ENCODE peak calls at places on chromosomes 12 and 14, in eight cellular contexts. T, Y, O, W, R, J, D and N are unnamed samples.

GRCh38 chr12:32149489-32149888 is 42.8 kb downstream of the BICD1 start:
- DNase-seq in J (no peak), T (no peak), O (no peak), D (no peak), R (no peak), Y (no peak), W (no peak), N (no peak)

GRCh38 chr14:101109981-101110728 is 206.6 kb upstream of the RTL1 start:
- DNase-seq in O (no peak), D (no peak), Y (no peak), J (no peak), W (no peak), T (no peak), R (no peak), N (peak; percentile 57)

GRCh38 chr14:78933948-78934524 is 763.9 kb downstream of the NRXN3 start:
- DNase-seq in T (no peak), R (no peak), W (no peak), J (no peak), D (no peak), Y (no peak), O (no peak), N (no peak)

GRCh38 chr14:96592591-96593388 is 90.6 kb downstream of the PAPOLA start:
- DNase-seq in O (peak; percentile 14), D (peak; percentile 69), J (peak; percentile 62), W (no peak), Y (peak; percentile 48), T (peak; percentile 39), R (peak; percentile 66), N (peak; percentile 84)

GRCh38 chr12:75479963-75480461 is 543 bp upstream of the GLIPR1 start:
- DNase-seq in T (no peak), Y (no peak), J (no peak), W (no peak), D (no peak), R (no peak), O (peak; percentile 54), N (no peak)

GRCh38 chr14:85534914-85535313 is 5.0 kb downstream of the FLRT2 start:
- DNase-seq in T (no peak), J (no peak), W (no peak), D (no peak), O (no peak), R (no peak), Y (no peak), N (no peak)

GRCh38 chr14:21096889-21097615 is 1.4 kb downstream of the ZNF219 start:
- DNase-seq in W (no peak), R (no peak), D (no peak), Y (no peak), J (no peak), T (no peak), O (no peak), N (no peak)

GRCh38 chr12:119994892-119995658 is 6.0 kb downstream of the BICDL1 start:
- DNase-seq in W (no peak), T (no peak), D (no peak), R (no peak), J (no peak), Y (no peak), O (no peak), N (no peak)

GRCh38 chr14:102317564-102318248 is 1.8 kb upstream of the ZNF839 start:
- DNase-seq in J (peak; percentile 77), O (peak; percentile 72), D (peak; percentile 14), W (no peak), T (no peak), R (no peak), Y (no peak), N (peak; percentile 36)

GRCh38 chr12:114933428-114934160 is 249.6 kb upstream of the TBX3 start:
- DNase-seq in R (no peak), J (no peak), T (no peak), Y (no peak), D (no peak), O (no peak), W (no peak), N (no peak)